ENCODE peak calls at places on chromosomes 2 and 18, in four cellular contexts. R is Panc1, C is BE2C, Q is thoracic aorta. X is an unnamed sample.

GRCh38 chr2:150997066-150997465 is 264.6 kb downstream of the RBM43 start:
- DNase-seq in R (no peak), C (peak; percentile 47), Q (no peak), X (no peak)

GRCh38 chr2:206831442-206831995 is 66.1 kb downstream of the FASTKD2 start:
- DNase-seq in R (no peak), C (no peak), Q (no peak), X (no peak)

GRCh38 chr2:14866953-14867352 is 234.4 kb downstream of the LRATD1 start:
- DNase-seq in R (no peak), C (no peak), Q (no peak), X (no peak)

GRCh38 chr2:4219121-4219520 is 515.7 kb downstream of the DCDC2C start:
- DNase-seq in R (no peak), C (no peak), Q (no peak), X (no peak)

GRCh38 chr2:71609958-71610357 is 156.6 kb downstream of the DYSF start:
- DNase-seq in R (peak; percentile 27), C (no peak), Q (no peak), X (no peak)

GRCh38 chr2:20962939-20963543 is 80.8 kb downstream of the APOB start:
- DNase-seq in R (peak; percentile 35), C (peak; percentile 81), Q (peak; percentile 15), X (peak; percentile 85)

GRCh38 chr2:68822207-68822872 is 48.9 kb downstream of the BMP10 start:
- DNase-seq in R (no peak), C (no peak), Q (no peak), X (peak; percentile 75)

GRCh38 chr2:201698588-201699226 is at the start of gene MPP4:
- DNase-seq in R (no peak), C (no peak), Q (no peak), X (no peak)

GRCh38 chr18:10033038-10033437 is 119.2 kb downstream of the VAPA start:
- DNase-seq in R (no peak), C (no peak), Q (no peak), X (no peak)

GRCh38 chr2:12105180-12105579 is 358.7 kb downstream of the LPIN1 start:
- DNase-seq in R (no peak), C (no peak), Q (no peak), X (no peak)

GRCh38 chr2:101790416-101790815 is 92.9 kb downstream of the MAP4K4 start:
- DNase-seq in R (no peak), C (no peak), Q (no peak), X (no peak)

GRCh38 chr18:10440874-10441273 is 13.6 kb upstream of the APCDD1 start:
- DNase-seq in R (no peak), C (no peak), Q (no peak), X (no peak)

GRCh38 chr18:80147418-80148315 is 38.6 kb downstream of the ADNP2 start:
- DNase-seq in R (peak; percentile 84), C (no peak), Q (peak; percentile 51), X (peak; percentile 84)

GRCh38 chr2:132668189-132668833 is 1.7 kb downstream of the LYPD1 start:
- DNase-seq in R (no peak), C (no peak), Q (no peak), X (no peak)

GRCh38 chr2:132668986-132669853 is 785 bp downstream of the LYPD1 start:
- DNase-seq in R (no peak), C (no peak), Q (no peak), X (no peak)

GRCh38 chr2:132670961-132671781 is 1.2 kb upstream of the LYPD1 start:
- DNase-seq in R (no peak), C (no peak), Q (no peak), X (no peak)

GRCh38 chr2:132669854-132670103 is 226 bp downstream of the LYPD1 start:
- DNase-seq in R (no peak), C (no peak), Q (no peak), X (peak; percentile 40)

DNA sequence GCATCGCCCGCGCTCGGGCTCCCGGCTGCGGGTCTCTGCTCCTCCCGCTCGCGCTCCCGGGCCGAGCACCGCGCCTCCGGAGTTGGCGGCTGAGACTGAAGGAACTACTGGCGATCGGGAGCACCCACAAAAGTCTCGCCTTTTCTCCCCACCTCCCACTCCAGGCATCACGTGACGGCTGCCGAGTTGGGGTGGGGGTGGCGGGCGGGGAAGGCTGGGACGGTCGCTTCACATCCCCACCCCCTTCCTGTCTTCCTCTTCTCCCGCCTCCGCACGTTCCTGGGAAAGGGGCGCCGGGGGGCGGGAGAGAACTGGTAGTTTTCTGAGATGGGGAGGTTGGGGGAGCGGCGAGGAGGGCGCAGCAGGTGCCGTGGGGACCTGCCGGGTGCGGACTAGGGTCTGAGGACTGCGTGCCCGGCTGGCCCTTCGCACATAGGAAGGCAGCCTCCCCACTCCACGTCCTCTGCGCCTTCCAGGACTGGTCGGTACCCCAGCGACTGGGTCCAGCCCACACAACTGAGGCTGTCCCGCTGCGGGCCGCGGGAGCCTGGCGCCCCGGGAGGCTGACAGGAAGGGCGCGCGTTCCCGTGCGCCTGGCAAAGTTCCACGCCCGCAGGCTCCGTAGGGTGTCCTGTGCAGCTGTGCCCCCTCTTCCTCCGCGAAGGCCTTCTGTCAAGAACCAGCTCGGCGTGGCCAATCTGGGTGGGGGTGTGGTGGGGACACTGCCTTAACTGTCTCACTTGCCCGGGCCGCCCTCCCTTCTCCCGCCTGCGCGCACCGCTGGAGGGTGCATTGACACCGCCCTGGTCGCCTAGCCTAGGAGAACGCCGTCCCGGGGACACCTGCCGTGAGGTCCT is at the start of gene LYPD1:
- DNase-seq in R (no peak), C (no peak), Q (no peak), X (no peak)
- H3K27me3 ChIP-seq in R (peaks cover 45% of the 10 kb centered on the region), C (peaks cover 31% of the 10 kb centered on the region), Q (no peaks in the 10 kb centered on the region), X (no peaks in the 10 kb centered on the region)

DNA sequence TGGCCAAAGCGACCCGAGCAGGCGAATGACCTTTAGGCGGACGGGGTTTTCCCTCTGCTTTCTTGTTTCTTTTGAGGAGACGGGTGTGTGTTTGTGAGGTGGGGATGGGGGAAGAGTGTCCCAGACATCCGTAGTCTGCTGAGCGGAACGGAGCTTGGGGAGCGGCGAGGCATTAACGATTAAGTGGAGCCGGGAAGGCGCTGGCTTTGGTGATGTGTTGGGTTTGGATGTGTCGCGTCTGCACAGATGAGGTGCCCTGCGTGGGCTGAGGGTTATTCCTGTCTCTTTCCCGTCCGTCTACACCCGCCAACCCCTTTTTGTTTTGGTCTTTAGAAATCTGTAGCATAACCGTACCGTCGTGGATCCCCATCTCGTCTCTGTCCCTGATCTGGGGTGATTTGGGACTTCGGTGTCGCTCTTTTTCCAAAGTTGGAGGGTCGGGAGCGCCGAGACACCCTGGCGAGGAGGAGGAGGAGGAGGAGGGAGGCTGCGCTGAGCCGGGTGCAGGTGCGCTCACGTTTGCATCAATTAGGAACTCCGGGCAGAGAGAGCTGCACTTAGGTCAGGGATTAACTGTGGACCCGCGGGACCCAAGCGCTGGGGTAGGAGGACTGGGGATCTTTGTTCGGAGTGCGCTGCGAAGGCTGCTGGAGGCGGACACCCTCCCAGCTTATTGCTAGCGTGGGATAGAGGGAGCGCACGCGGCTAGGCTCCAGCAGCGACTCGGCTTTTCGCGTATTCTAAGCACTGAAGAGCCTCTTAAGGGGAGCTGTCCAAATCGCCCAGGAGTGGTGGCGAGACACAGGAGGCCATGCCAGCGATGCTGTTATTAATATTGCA is 720.2 kb downstream of the DPP10 start:
- DNase-seq in R (no peak), C (no peak), Q (no peak), X (no peak)
- H3K4me3 ChIP-seq in R (no peak overlapping the region), C (no peak overlapping the region), Q (no peak overlapping the region), X (no peak overlapping the region)

GRCh38 chr2:98747888-98748287 is 17.0 kb upstream of the MGAT4A start:
- DNase-seq in R (no peak), C (no peak), Q (no peak), X (no peak)

GRCh38 chr2:98750593-98751282 is 19.8 kb upstream of the MGAT4A start:
- DNase-seq in R (no peak), C (no peak), Q (no peak), X (no peak)

GRCh38 chr2:98749053-98749450 is 18.1 kb upstream of the MGAT4A start:
- DNase-seq in R (no peak), C (no peak), Q (no peak), X (no peak)

GRCh38 chr2:98748303-98749052 is 17.5 kb upstream of the MGAT4A start:
- DNase-seq in R (no peak), C (no peak), Q (no peak), X (no peak)

DNA sequence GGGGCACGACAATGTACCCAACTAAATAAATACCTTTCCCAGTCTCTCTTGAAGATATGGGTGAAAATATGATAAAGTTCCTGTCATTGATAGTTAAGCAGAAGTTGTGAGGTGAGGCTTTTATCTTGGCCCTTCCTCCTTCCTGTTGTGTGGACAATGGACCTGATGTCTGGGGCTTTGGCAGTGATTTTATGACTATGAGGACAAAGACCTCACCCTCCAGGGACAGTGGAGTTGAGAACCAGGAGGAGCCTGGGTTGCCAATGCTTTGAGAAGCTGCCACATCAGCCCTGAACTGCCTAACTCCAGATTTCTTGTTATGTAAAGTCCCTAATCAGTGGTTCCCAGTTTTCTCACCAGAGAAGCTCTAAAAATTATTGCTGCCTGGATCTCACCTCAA is 20.8 kb upstream of the MGAT4A start:
- DNase-seq in R (no peak), C (no peak), Q (no peak), X (no peak)
- H3K27me3 ChIP-seq in R (peaks cover 4% of the 10 kb centered on the region), C (no peaks in the 10 kb centered on the region), Q (no peaks in the 10 kb centered on the region), X (no peaks in the 10 kb centered on the region)

GRCh38 chr2:105919826-105920225 is 175.1 kb downstream of the NCK2 start:
- DNase-seq in R (no peak), C (peak; percentile 13), Q (no peak), X (no peak)
- H3K4me3 ChIP-seq in R (no peak overlapping the region), C (no peak overlapping the region), Q (no peak overlapping the region), X (no peak overlapping the region)

GRCh38 chr18:74459877-74460276 is 2.8 kb upstream of the DIPK1C start:
- DNase-seq in R (no peak), C (no peak), Q (no peak), X (no peak)
- H3K27me3 ChIP-seq in R (peaks cover 29% of the 10 kb centered on the region), C (peaks cover 57% of the 10 kb centered on the region), Q (no peaks in the 10 kb centered on the region), X (no peaks in the 10 kb centered on the region)

GRCh38 chr18:55479656-55480420 is 108.2 kb downstream of the TCF4 start:
- DNase-seq in R (no peak), C (no peak), Q (no peak), X (no peak)

GRCh38 chr18:55475916-55476315 is 112.1 kb downstream of the TCF4 start:
- DNase-seq in R (no peak), C (no peak), Q (no peak), X (no peak)

GRCh38 chr18:55477537-55478300 is 110.3 kb downstream of the TCF4 start:
- DNase-seq in R (no peak), C (peak; percentile 18), Q (no peak), X (no peak)

GRCh38 chr18:55475467-55475866 is 112.5 kb downstream of the TCF4 start:
- DNase-seq in R (no peak), C (no peak), Q (no peak), X (no peak)

DNA sequence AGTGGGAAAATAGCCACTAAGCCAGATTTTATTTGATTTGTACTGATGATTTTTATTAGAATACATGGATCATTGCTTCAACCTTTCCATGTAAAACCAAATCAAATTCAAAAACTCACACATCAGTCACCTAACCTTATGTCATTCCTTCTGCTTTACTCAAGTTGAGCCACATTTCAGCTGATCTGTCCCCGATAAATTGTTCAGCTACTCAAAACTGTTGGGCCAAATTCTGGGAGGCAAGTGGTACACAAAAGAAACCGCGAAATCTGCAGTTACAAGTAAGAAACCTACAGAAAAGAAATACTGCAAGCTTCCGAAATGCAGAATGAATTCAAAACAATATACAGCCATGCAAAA is 109.7 kb downstream of the TCF4 start:
- DNase-seq in R (no peak), C (no peak), Q (no peak), X (no peak)
- H3K4me3 ChIP-seq in R (no peak overlapping the region), C (peak overlapping the region; percentile 54), Q (peak overlapping the region; percentile 73), X (peak overlapping the region; percentile 68)